ENCODE peak calls at places on chromosome 10, in five cellular contexts. A, I, X, H and L are unnamed samples.

GRCh38 chr10:30186371-30186875 is 127.0 kb upstream of the JCAD start:
- DNase-seq in A (no peak), I (no peak), X (peak; percentile 23), H (peak; percentile 84), L (no peak)

GRCh38 chr10:60679388-60679987 is 98.8 kb upstream of the CDK1 start:
- DNase-seq in A (no peak), I (no peak), X (no peak), H (no peak), L (no peak)

GRCh38 chr10:69863580-69863979 is 61.9 kb downstream of the COL13A1 start:
- DNase-seq in A (no peak), I (peak; percentile 65), X (peak; percentile 68), H (no peak), L (no peak)

GRCh38 chr10:49168821-49169495 is 19.2 kb downstream of the TMEM273 start:
- DNase-seq in A (no peak), I (no peak), X (no peak), H (no peak), L (no peak)

GRCh38 chr10:94677691-94678090 is 5.8 kb upstream of the CYP2C18 start:
- DNase-seq in A (no peak), I (no peak), X (peak; percentile 35), H (peak; percentile 86), L (peak; percentile 41)

GRCh38 chr10:43892062-43892765 is 243.5 kb upstream of the ZNF32 start:
- DNase-seq in A (no peak), I (peak; percentile 41), X (peak; percentile 8), H (no peak), L (no peak)

GRCh38 chr10:131094406-131095108 is 217.0 kb downstream of the TCERG1L start:
- DNase-seq in A (no peak), I (no peak), X (peak; percentile 88), H (no peak), L (peak; percentile 13)

GRCh38 chr10:51001587-51001986 is 72.7 kb upstream of the PRKG1 start:
- DNase-seq in A (no peak), I (no peak), X (peak; percentile 32), H (no peak), L (peak; percentile 21)

GRCh38 chr10:62457196-62457595 is 83.0 kb downstream of the ZNF365 start:
- DNase-seq in A (no peak), I (no peak), X (no peak), H (no peak), L (no peak)